ENCODE peak calls at places on chromosomes 12 and 14, in seven cellular contexts. T is SK-N-SH, M is PC-3, X is GM23248, J is OCI-LY7, N is hepatocyte, P is GM23338. U is an unnamed sample.

GRCh38 chr14:26398616-26399015 is 199.2 kb downstream of the NOVA1 start:
- DNase-seq in J (no peak), T (no peak), X (no peak), P (no peak), N (no peak), M (no peak), U (no peak)

GRCh38 chr12:56932867-56933266 is 1.3 kb downstream of the SDR9C7 start:
- DNase-seq in M (no peak), T (no peak), N (no peak), J (no peak), P (no peak), X (no peak), U (no peak)

GRCh38 chr12:95629392-95629791 is 78.1 kb upstream of the USP44 start:
- DNase-seq in P (no peak), N (no peak), J (no peak), X (no peak), T (no peak), M (no peak), U (no peak)

GRCh38 chr12:12019881-12020280 is 50.9 kb upstream of the BCL2L14 start:
- DNase-seq in N (peak; percentile 23), T (no peak), M (no peak), P (no peak), X (no peak), J (no peak), U (no peak)

GRCh38 chr12:68532204-68532886 is 78.4 kb upstream of the RAP1B start:
- DNase-seq in X (no peak), T (no peak), M (no peak), J (no peak), N (no peak), P (no peak), U (no peak)

GRCh38 chr12:7859552-7859951 is 13.2 kb downstream of the SLC2A14 start:
- DNase-seq in T (no peak), J (no peak), X (peak; percentile 87), N (no peak), P (no peak), M (no peak), U (no peak)

GRCh38 chr14:59417301-59417700 is 47.9 kb downstream of the GPR135 start:
- DNase-seq in J (no peak), X (no peak), P (no peak), N (no peak), T (no peak), M (no peak), U (no peak)

GRCh38 chr12:31317471-31318397 is 8.2 kb downstream of the SINHCAF start:
- DNase-seq in T (no peak), J (peak; percentile 24), X (no peak), M (no peak), P (no peak), N (no peak), U (peak; percentile 27)

GRCh38 chr14:87935081-87935828 is 57.7 kb downstream of the GALC start:
- DNase-seq in J (no peak), X (no peak), N (no peak), T (no peak), M (no peak), P (no peak), U (no peak)

GRCh38 chr12:74129702-74130101 is 407.9 kb upstream of the ATXN7L3B start:
- DNase-seq in N (no peak), P (no peak), M (no peak), T (no peak), J (no peak), X (no peak), U (no peak)

GRCh38 chr12:8678661-8679111 is 16.1 kb upstream of the MFAP5 start:
- DNase-seq in X (peak; percentile 39), M (no peak), N (peak; percentile 18), J (no peak), P (no peak), T (no peak), U (no peak)

GRCh38 chr14:101788016-101788695 is 26.6 kb downstream of the PPP2R5C start:
- DNase-seq in N (no peak), T (no peak), X (peak; percentile 40), M (no peak), J (peak; percentile 51), P (no peak), U (no peak)

GRCh38 chr14:71753126-71753830 is 179.0 kb upstream of the RGS6 start:
- DNase-seq in P (peak; percentile 96), T (peak; percentile 84), J (peak; percentile 81), M (peak; percentile 94), X (peak; percentile 91), N (peak; percentile 92), U (peak; percentile 90)

GRCh38 chr14:81302613-81303012 is 81.9 kb upstream of the GTF2A1 start:
- DNase-seq in P (peak; percentile 71), N (no peak), M (no peak), J (peak; percentile 35), T (no peak), X (no peak), U (no peak)

GRCh38 chr12:112103758-112104504 is 4.7 kb downstream of the NAA25 start:
- DNase-seq in M (no peak), X (no peak), N (no peak), J (no peak), P (no peak), T (no peak), U (no peak)

GRCh38 chr12:46717159-46717558 is 108.6 kb downstream of the SLC38A4 start:
- DNase-seq in J (no peak), M (no peak), T (no peak), X (no peak), P (no peak), N (no peak), U (no peak)

GRCh38 chr12:3527181-3527580 is 36.2 kb downstream of the PRMT8 start:
- DNase-seq in M (peak; percentile 87), X (peak; percentile 80), N (no peak), T (no peak), J (no peak), P (no peak), U (no peak)

GRCh38 chr12:48640854-48641253 is 41.2 kb downstream of the KANSL2 start:
- DNase-seq in P (no peak), T (no peak), M (no peak), J (no peak), X (no peak), N (no peak), U (no peak)

GRCh38 chr12:111434680-111435338 is 29.1 kb downstream of the SH2B3 start:
- DNase-seq in P (peak; percentile 41), X (peak; percentile 76), J (peak; percentile 72), M (no peak), N (peak; percentile 47), T (no peak), U (no peak)

GRCh38 chr12:1126089-1126488 is 135.1 kb downstream of the ERC1 start:
- DNase-seq in M (no peak), J (no peak), X (no peak), T (no peak), N (no peak), P (no peak), U (no peak)

GRCh38 chr12:27513155-27513824 is 10.7 kb upstream of the PPFIBP1 start:
- DNase-seq in M (no peak), P (no peak), J (peak; percentile 20), N (no peak), T (no peak), X (no peak), U (no peak)

GRCh38 chr12:16939871-16940306 is 333.9 kb upstream of the LMO3 start:
- DNase-seq in T (peak; percentile 36), J (peak; percentile 86), P (peak; percentile 93), X (peak; percentile 77), M (peak; percentile 81), N (peak; percentile 78), U (peak; percentile 81)

GRCh38 chr12:116922194-116922897 is 11.6 kb downstream of the FBXW8 start:
- DNase-seq in X (no peak), N (no peak), T (no peak), M (no peak), P (no peak), J (peak; percentile 25), U (no peak)

GRCh38 chr14:33057585-33057984 is 118.9 kb downstream of the NPAS3 start:
- DNase-seq in T (no peak), P (no peak), N (no peak), M (peak; percentile 56), X (no peak), J (no peak), U (no peak)

GRCh38 chr12:62919827-62920226 is 15.1 kb downstream of the PPM1H start:
- DNase-seq in X (peak; percentile 2), T (no peak), J (no peak), N (no peak), M (peak; percentile 85), P (no peak), U (no peak)
- TF ChIP-seq EZH2phosphoT487 in X (no peak), T (no peak), J (no peak), N (no peak), M (no peak), P (no peak), U (no peak)

GRCh38 chr14:77316872-77317271 is 3.8 kb downstream of the POMT2 start:
- DNase-seq in X (no peak), T (no peak), N (no peak), P (no peak), M (peak; percentile 74), J (no peak), U (no peak)
- TF ChIP-seq EZH2phosphoT487 in X (no peak), T (no peak), N (no peak), P (no peak), M (no peak), J (no peak), U (no peak)

DNA sequence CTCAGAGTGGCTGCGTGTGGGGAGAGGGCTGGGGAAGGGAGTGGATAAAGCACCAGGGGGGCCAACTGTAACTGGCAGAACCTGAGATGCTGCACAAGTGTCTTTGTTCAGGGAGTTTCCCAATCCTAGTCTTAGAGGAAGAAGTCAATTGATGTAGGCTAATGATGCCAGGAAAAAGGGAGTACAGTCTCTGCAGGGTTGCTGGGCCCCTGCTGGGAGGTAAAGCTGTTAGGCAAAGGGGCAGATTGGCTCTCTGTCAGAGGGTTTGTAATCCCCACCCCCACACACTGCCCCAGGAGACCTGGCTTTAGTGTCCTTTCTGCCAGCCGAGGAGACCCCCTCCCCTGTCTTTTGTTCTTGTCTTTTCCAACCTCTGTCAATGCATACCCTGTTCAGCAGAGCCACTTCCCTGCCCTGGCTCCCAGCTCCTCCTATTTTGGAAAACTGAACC is 178.4 kb downstream of the KCNA5 start:
- DNase-seq in T (no peak), N (no peak), J (no peak), M (no peak), P (peak; percentile 71), X (no peak), U (peak; percentile 80)
- TF ChIP-seq EZH2phosphoT487 in T (no peak), N (no peak), J (no peak), M (no peak), P (no peak), X (no peak), U (peak; percentile 51)

GRCh38 chr14:70259420-70259819 is 70.7 kb upstream of the SLC8A3 start:
- DNase-seq in X (no peak), M (no peak), J (no peak), P (no peak), T (no peak), N (no peak), U (no peak)

GRCh38 chr14:70254476-70254961 is 65.8 kb upstream of the SLC8A3 start:
- DNase-seq in M (peak; percentile 55), N (peak; percentile 84), T (peak; percentile 78), P (peak; percentile 59), J (no peak), X (peak; percentile 35), U (peak; percentile 70)

DNA sequence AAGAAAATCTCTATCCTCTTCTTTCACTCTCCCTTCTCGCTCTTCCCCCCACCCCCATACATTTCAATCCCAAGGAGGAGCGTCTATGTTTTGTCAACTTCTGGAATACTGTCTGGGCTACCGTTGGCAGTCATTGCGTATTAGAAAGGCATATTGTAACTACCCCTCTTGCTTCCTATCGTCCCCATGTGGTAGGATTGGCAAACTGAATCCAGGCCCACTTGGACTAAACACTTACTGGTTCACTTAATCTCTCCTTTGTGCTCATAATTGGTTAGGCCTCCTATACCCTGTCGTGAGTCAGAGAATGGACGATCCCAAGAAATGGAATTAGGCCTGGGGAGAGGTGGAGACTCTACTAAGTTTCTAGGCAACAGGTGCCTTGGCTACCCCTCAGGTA is 68.8 kb upstream of the SLC8A3 start:
- DNase-seq in J (peak; percentile 10), N (no peak), M (peak; percentile 64), P (peak; percentile 72), T (no peak), X (no peak), U (peak; percentile 36)
- TF ChIP-seq EZH2phosphoT487 in J (no peak), N (no peak), M (no peak), P (no peak), T (no peak), X (no peak), U (no peak)